ENCODE peak calls at places on chromosomes 5 and 9, in eight cellular contexts. N is neural crest cell, P is fibroblast of lung, X is progenitor cell of endocrine pancreas, L is H9, Z is PC-9, C is ovary, M is AG10803. K is an unnamed sample.

GRCh38 chr5:139655727-139656271 is 7.7 kb downstream of the CXXC5 start:
- DNase-seq in Z (no peak), M (peak), N (no peak), X (no peak), C (no peak), P (peak), L (no peak), K (no peak)

GRCh38 chr5:159886312-159886711 is 30.0 kb upstream of the ADRA1B start:
- DNase-seq in M (no peak), Z (no peak), X (no peak), N (no peak), L (no peak), P (no peak), C (no peak), K (no peak)

GRCh38 chr5:2186472-2187015 is 303.8 kb upstream of the IRX4 start:
- DNase-seq in L (no peak), M (no peak), Z (no peak), N (no peak), C (peak), P (no peak), X (peak), K (no peak)

GRCh38 chr9:100436566-100436965 is 9.6 kb downstream of the MSANTD3 start:
- DNase-seq in L (no peak), Z (no peak), X (no peak), N (no peak), P (no peak), M (no peak), C (no peak), K (no peak)

GRCh38 chr5:109866051-109866450 is 176.3 kb downstream of the MAN2A1 start:
- DNase-seq in L (no peak), Z (no peak), N (no peak), P (peak), C (no peak), M (peak), X (no peak), K (no peak)

GRCh38 chr5:135629164-135629563 is 50.4 kb upstream of the CXCL14 start:
- DNase-seq in Z (no peak), P (peak), X (no peak), M (no peak), C (no peak), L (peak), N (no peak), K (no peak)

GRCh38 chr9:35869621-35870216 is 482 bp downstream of the OR13J1 start:
- DNase-seq in M (no peak), X (no peak), C (no peak), Z (no peak), N (no peak), P (no peak), L (no peak), K (no peak)

GRCh38 chr5:121315786-121316185 is 535.9 kb upstream of the FTMT start:
- DNase-seq in X (no peak), M (no peak), C (no peak), L (no peak), N (no peak), Z (no peak), P (no peak), K (no peak)

GRCh38 chr5:72151169-72151568 is 43.9 kb downstream of the MAP1B start:
- DNase-seq in Z (no peak), M (peak), C (no peak), X (no peak), N (no peak), L (no peak), P (no peak), K (no peak)

GRCh38 chr5:65262590-65263189 is 219.0 kb downstream of the ADAMTS6 start:
- DNase-seq in Z (no peak), M (peak), C (peak), N (no peak), P (peak), L (no peak), X (no peak), K (no peak)

GRCh38 chr5:15757103-15757502 is 257.1 kb downstream of the FBXL7 start:
- DNase-seq in L (no peak), C (no peak), P (peak), M (peak), Z (no peak), X (no peak), N (no peak), K (no peak)

GRCh38 chr9:115921301-115921700 is 232.3 kb upstream of the PAPPA start:
- DNase-seq in Z (no peak), P (peak), C (no peak), L (no peak), X (no peak), N (no peak), M (peak), K (no peak)

GRCh38 chr5:164184158-164184557 is 678.7 kb downstream of the MAT2B start:
- DNase-seq in N (no peak), X (no peak), C (no peak), Z (no peak), L (no peak), M (no peak), P (no peak), K (no peak)

GRCh38 chr9:78296208-78296892 is 575 bp upstream of the PSAT1 start:
- DNase-seq in M (peak), L (peak), N (peak), X (no peak), C (peak), P (peak), Z (peak), K (peak)

GRCh38 chr5:58804331-58804730 is 221.5 kb downstream of the RAB3C start:
- DNase-seq in P (no peak), C (no peak), L (no peak), X (no peak), N (no peak), Z (no peak), M (no peak), K (no peak)

GRCh38 chr9:20135119-20135697 is 346.4 kb upstream of the SLC24A2 start:
- DNase-seq in M (no peak), P (no peak), X (no peak), Z (no peak), C (no peak), L (no peak), N (no peak), K (no peak)

GRCh38 chr9:128636556-128637530 is 19.8 kb downstream of the DYNC2I2 start:
- DNase-seq in C (no peak), N (no peak), X (no peak), P (no peak), L (no peak), M (no peak), Z (no peak), K (no peak)

GRCh38 chr9:84932915-84933527 is 263.5 kb downstream of the NTRK2 start:
- DNase-seq in Z (no peak), M (no peak), L (peak), X (no peak), P (peak), N (no peak), C (no peak), K (no peak)

GRCh38 chr9:78261403-78262001 is 25.6 kb downstream of the CEP78 start:
- DNase-seq in M (peak), C (no peak), N (no peak), L (no peak), P (peak), X (no peak), Z (no peak), K (no peak)

GRCh38 chr9:35237303-35237702 is 75.5 kb downstream of the UNC13B start:
- DNase-seq in P (no peak), X (no peak), C (no peak), Z (no peak), M (no peak), L (no peak), N (no peak), K (no peak)

GRCh38 chr5:135031146-135031812 is 2.7 kb downstream of the PITX1 start:
- DNase-seq in N (no peak), C (no peak), Z (no peak), X (no peak), P (no peak), M (peak), L (peak), K (no peak)

GRCh38 chr5:1642621-1643061 is 118.9 kb upstream of the LPCAT1 start:
- DNase-seq in C (peak), X (no peak), P (no peak), N (no peak), L (no peak), Z (no peak), M (no peak), K (no peak)

GRCh38 chr9:38326122-38326521 is 66.4 kb upstream of the ALDH1B1 start:
- DNase-seq in N (no peak), Z (no peak), C (no peak), M (no peak), L (no peak), X (no peak), P (no peak), K (no peak)

GRCh38 chr5:86143837-86144236 is 473.9 kb upstream of the COX7C start:
- DNase-seq in X (no peak), N (no peak), C (no peak), M (no peak), P (peak), Z (no peak), L (no peak), K (no peak)

GRCh38 chr5:108997720-108998119 is 250.0 kb downstream of the FER start:
- DNase-seq in L (no peak), X (no peak), P (no peak), M (no peak), N (no peak), C (no peak), Z (no peak), K (no peak)

GRCh38 chr9:129382281-129383004 is 204.4 kb upstream of the IER5L start:
- DNase-seq in C (no peak), Z (peak), P (no peak), N (no peak), M (no peak), L (no peak), X (no peak), K (no peak)

GRCh38 chr5:172312286-172312685 is 28.7 kb upstream of the UBTD2 start:
- DNase-seq in L (no peak), M (peak), P (peak), C (no peak), Z (no peak), X (no peak), N (no peak), K (no peak)

GRCh38 chr5:2674456-2674855 is 77.0 kb downstream of the IRX2 start:
- DNase-seq in X (no peak), Z (no peak), C (no peak), M (no peak), N (no peak), L (no peak), P (peak), K (no peak)

GRCh38 chr5:111641533-111642230 is 115.3 kb downstream of the NREP start:
- DNase-seq in L (no peak), C (no peak), P (peak), M (peak), X (no peak), Z (no peak), N (no peak), K (no peak)

GRCh38 chr5:74594172-74595040 is 46.1 kb downstream of the ENC1 start:
- DNase-seq in C (no peak), N (no peak), M (peak), Z (no peak), L (no peak), P (peak), X (no peak), K (no peak)

GRCh38 chr5:72871358-72872024 is 55.0 kb downstream of the TNPO1 start:
- DNase-seq in Z (no peak), C (no peak), L (no peak), N (no peak), P (peak), X (no peak), M (no peak), K (no peak)

GRCh38 chr9:20684865-20685696 is 1.0 kb downstream of the FOCAD start:
- DNase-seq in L (no peak), M (peak), C (no peak), X (no peak), P (peak), Z (peak), N (no peak), K (no peak)

DNA sequence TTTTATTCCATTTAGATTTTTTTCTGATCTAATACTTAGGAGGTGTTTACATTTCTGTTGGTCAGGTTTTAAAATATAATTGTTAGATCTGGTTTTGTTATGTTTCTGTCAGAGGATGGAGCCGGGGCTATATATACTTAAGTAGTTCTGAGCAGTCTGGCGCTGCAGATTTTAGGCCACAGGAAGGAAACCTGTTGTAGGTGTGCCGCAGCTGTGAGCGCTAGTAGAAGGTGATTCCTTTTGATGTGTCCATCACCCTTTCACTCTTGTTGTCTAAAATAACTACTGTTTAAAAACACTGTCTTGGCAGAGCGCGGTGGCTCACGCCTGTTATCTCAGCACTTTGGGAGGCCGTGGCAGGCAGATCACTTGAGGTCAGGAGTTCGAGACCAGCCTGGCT is 17.0 kb downstream of the ZBTB34 start:
- DNase-seq in N (no peak), X (no peak), L (no peak), C (no peak), M (no peak), Z (no peak), P (no peak), K (no peak)
- TF ChIP-seq CTCF in N (no peak), X (no peak), L (no peak), C (no peak), M (no peak), Z (no peak), P (no peak), K (no peak)

DNA sequence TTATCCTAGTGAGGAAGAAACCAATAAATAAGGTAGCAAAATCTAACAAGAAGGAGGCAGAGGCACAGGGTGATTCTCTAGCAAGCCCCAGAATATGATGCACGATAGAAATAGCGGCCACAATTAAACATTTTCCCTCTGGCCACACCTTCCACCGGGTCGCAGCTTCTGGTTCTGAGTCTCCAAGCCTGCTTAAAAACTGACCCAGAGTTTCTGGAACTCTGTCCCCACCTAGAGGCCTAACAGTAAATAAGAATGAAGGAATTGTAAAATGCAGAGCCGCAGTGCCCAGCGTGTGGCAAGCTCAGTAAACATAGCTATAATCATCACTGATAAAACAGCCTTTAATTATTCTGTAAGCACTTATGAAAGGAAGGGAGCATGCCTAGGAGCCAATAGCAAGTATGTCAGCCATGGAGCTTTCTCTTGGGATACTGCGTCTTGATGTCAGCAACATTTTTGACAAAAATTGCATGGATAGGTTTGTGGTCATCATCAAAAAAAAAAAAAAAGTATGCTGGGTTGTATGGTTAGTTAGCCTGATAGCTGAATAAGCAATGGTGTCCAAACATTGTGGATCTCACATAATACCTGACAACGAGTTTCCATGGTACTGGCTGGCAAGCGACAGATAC is 465.5 kb downstream of the DNAH5 start:
- DNase-seq in X (peak), C (no peak), N (peak), M (peak), L (peak), P (peak), Z (no peak), K (no peak)
- TF ChIP-seq CTCF in X (peak), C (no peak), N (peak), M (peak), L (peak), P (no peak), Z (peak), K (no peak)

GRCh38 chr9:98192503-98193335 is at the start of gene CORO2A:
- DNase-seq in Z (peak), C (peak), N (peak), L (peak), X (peak), P (peak), M (peak), K (peak)

GRCh38 chr9:98195671-98196070 is 3.2 kb upstream of the CORO2A start:
- DNase-seq in M (no peak), N (no peak), P (no peak), L (no peak), Z (no peak), C (no peak), X (no peak), K (no peak)

GRCh38 chr9:98191615-98192502 is 578 bp downstream of the CORO2A start:
- DNase-seq in X (peak), C (peak), M (no peak), N (no peak), P (no peak), L (peak), Z (no peak), K (peak)

GRCh38 chr9:98191210-98191609 is 1.2 kb downstream of the CORO2A start:
- DNase-seq in L (no peak), Z (no peak), M (no peak), C (no peak), X (no peak), N (no peak), P (no peak), K (no peak)

GRCh38 chr9:98193336-98193944 is 1.0 kb upstream of the CORO2A start:
- DNase-seq in X (no peak), P (no peak), N (no peak), Z (no peak), M (no peak), L (no peak), C (no peak), K (no peak)
- TF ChIP-seq CTCF in X (no peak), P (no peak), N (no peak), Z (no peak), M (no peak), L (no peak), C (no peak), K (no peak)

DNA sequence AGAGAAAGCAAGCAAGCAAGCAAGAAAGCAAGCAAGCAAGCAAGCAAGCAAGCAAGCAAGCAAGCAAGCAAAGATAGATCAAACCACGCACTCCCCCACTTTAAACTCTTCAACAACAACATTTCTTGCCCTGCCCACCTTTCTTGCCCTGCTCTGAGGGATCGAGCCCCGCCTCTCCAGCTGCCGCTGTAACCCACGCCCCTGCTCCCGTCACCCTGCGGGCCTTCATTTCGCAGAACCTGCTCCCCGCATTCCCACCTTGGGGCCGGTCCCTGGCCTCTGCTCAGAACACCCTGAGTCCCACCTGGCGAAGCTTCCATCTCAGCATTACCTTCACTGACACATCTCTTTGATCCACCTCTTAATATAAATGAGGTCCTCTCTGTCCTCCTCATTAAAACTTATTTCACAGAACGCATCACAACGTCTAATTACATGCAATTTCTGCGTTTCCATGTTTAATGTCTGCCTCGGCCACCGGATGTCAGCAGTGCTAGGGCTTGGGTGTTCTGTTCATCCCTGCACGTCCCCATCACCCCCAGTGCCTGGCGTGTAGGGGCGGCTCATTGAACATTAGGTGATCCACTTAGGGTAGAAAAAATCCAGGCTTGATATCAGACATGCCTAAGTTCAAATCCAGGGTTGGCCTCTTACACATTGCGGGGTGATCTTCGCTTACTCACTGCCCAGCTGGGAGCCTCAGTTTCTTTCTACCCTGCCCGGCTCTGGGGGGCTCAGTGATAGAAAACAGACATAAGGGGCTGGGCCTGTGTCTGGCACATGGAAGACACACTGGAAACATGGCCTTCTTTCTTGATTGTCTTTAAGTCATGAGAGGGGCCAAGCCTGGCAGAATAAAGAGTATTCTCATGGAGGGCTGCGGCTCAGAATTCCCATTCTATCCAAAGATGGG is 187.6 kb downstream of the DAB2IP start:
- DNase-seq in C (no peak), N (no peak), P (no peak), Z (no peak), X (no peak), L (no peak), M (no peak), K (no peak)
- TF ChIP-seq CTCF in C (no peak), N (no peak), P (peak), Z (no peak), X (no peak), L (peak), M (no peak), K (no peak)

GRCh38 chr5:100790951-100791350 is 112.1 kb downstream of the ST8SIA4 start:
- DNase-seq in M (no peak), X (no peak), P (no peak), C (no peak), N (no peak), Z (no peak), L (no peak), K (no peak)

GRCh38 chr5:100789641-100790160 is 113.4 kb downstream of the ST8SIA4 start:
- DNase-seq in P (no peak), Z (no peak), N (no peak), L (no peak), X (no peak), C (no peak), M (no peak), K (no peak)

GRCh38 chr5:100788417-100788816 is 114.7 kb downstream of the ST8SIA4 start:
- DNase-seq in N (no peak), Z (no peak), M (no peak), C (no peak), L (no peak), P (no peak), X (no peak), K (no peak)

GRCh38 chr5:100791376-100791775 is 111.7 kb downstream of the ST8SIA4 start:
- DNase-seq in P (no peak), L (no peak), Z (no peak), N (no peak), M (no peak), C (no peak), X (no peak), K (no peak)

DNA sequence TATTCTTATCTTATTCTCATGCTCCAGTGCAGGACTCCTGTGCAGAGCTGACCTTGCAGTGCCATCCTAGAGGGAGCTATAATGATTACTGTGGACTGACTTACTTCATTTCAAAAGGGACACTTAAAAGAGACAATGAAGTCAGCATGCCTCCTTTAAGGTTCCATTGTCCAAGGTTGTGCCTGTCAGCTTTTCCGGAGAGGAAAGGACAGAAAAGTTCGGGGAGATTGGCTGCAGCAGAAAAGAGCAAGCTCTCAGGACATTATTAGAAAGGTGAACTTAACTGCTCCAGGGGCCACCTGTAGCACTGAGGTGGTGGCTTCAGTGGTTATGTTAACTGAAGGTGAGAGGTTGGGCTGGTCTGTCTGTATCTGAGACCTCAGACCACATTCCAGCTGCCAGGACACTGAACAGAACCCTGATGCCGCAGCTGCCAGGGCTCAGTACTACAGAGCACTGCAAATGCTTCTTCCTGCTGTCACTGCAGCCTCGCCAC is 112.9 kb downstream of the ST8SIA4 start:
- DNase-seq in N (no peak), P (no peak), X (no peak), Z (no peak), C (no peak), L (peak), M (no peak), K (no peak)
- TF ChIP-seq CTCF in N (peak), P (no peak), X (peak), Z (no peak), C (no peak), L (peak), M (no peak), K (no peak)

K was measured in activated B cell treated with CpG ODN at 0.5 μM for 24 hours.